ENCODE peak calls at places on chromosomes 12 and 14, in nine cellular contexts. W is natural killer cell treated with Interleukin-12 subunit alpha and Interleukin-12 subunit beta and Interleukin-15 and Interleukin-18, amount 100 ng/mL, for 72 hours; O is lung microvascular endothelial cell; Y is GM06990; G is T follicular helper cell; I is esophagus squamous epithelium; R is activated gamma-delta T cell treated with Interleukin-2 at 50 U/mL for 16 hours; F is HT-29; A is H1. E is an unnamed sample.

GRCh38 chr12:119786539-119786938 is 90.6 kb downstream of the CIT start:
- DNase-seq in W (no peak), O (no peak), Y (no peak), G (no peak), I (no peak), R (no peak), F (no peak), A (no peak), E (no peak)

GRCh38 chr14:100619382-100620305 is 32.4 kb upstream of the BEGAIN start:
- DNase-seq in W (peak), O (no peak), Y (no peak), G (no peak), I (no peak), R (no peak), F (no peak), A (no peak), E (no peak)

GRCh38 chr14:70317969-70318634 is 41.4 kb downstream of the COX16 start:
- DNase-seq in W (no peak), O (peak), Y (no peak), G (no peak), I (no peak), R (no peak), F (peak), A (no peak), E (peak)

GRCh38 chr14:77094672-77095284 is 3.3 kb upstream of the CIPC start:
- DNase-seq in W (peak), O (peak), Y (peak), G (peak), I (no peak), R (peak), F (peak), A (peak), E (peak)

GRCh38 chr12:17992002-17992656 is 97.9 kb downstream of the RERGL start:
- DNase-seq in W (no peak), O (peak), Y (no peak), G (no peak), I (no peak), R (no peak), F (peak), A (no peak), E (peak)

GRCh38 chr14:60317609-60318008 is 68.6 kb downstream of the PPM1A start:
- DNase-seq in W (no peak), O (peak), Y (no peak), G (no peak), I (no peak), R (no peak), F (no peak), A (no peak), E (no peak)

GRCh38 chr14:105765893-105766614 is 239.7 kb downstream of the TMEM121 start:
- DNase-seq in W (no peak), O (no peak), Y (no peak), G (no peak), I (no peak), R (no peak), F (no peak), A (no peak), E (no peak)

GRCh38 chr14:96586921-96587822 is 85.0 kb downstream of the PAPOLA start:
- DNase-seq in W (no peak), O (no peak), Y (no peak), G (no peak), I (no peak), R (no peak), F (no peak), A (no peak), E (no peak)

GRCh38 chr14:96225745-96226151 is 21.1 kb downstream of the BDKRB2 start:
- DNase-seq in W (no peak), O (no peak), Y (no peak), G (no peak), I (no peak), R (no peak), F (no peak), A (peak), E (peak)

GRCh38 chr14:46988312-46988711 is 336.7 kb upstream of the RPL10L start:
- DNase-seq in W (no peak), O (no peak), Y (no peak), G (no peak), I (no peak), R (no peak), F (no peak), A (no peak), E (no peak)

GRCh38 chr12:51639361-51639760 is 48.3 kb downstream of the SCN8A start:
- DNase-seq in W (no peak), O (no peak), Y (no peak), G (no peak), I (no peak), R (no peak), F (no peak), A (no peak), E (no peak)

GRCh38 chr14:98984719-98985041 is 287.3 kb downstream of the BCL11B start:
- DNase-seq in W (no peak), O (no peak), Y (no peak), G (peak), I (no peak), R (peak), F (no peak), A (no peak), E (no peak)

GRCh38 chr12:127174881-127175280 is 1092.1 kb upstream of the TMEM132C start:
- DNase-seq in W (no peak), O (no peak), Y (no peak), G (no peak), I (no peak), R (no peak), F (no peak), A (no peak), E (no peak)

GRCh38 chr12:74922642-74923041 is 287.0 kb downstream of the KCNC2 start:
- DNase-seq in W (no peak), O (no peak), Y (no peak), G (no peak), I (no peak), R (no peak), F (no peak), A (no peak), E (no peak)

GRCh38 chr12:12019881-12020280 is 50.9 kb upstream of the BCL2L14 start:
- DNase-seq in W (no peak), O (no peak), Y (no peak), G (no peak), I (no peak), R (no peak), F (no peak), A (peak), E (no peak)

GRCh38 chr12:66453837-66454236 is 151.5 kb downstream of the HELB start:
- DNase-seq in W (no peak), O (no peak), Y (no peak), G (no peak), I (no peak), R (no peak), F (no peak), A (no peak), E (no peak)

GRCh38 chr14:75821828-75822521 is 159.8 kb downstream of the TGFB3 start:
- DNase-seq in W (no peak), O (no peak), Y (no peak), G (no peak), I (no peak), R (no peak), F (peak), A (no peak), E (peak)

GRCh38 chr14:99430491-99430890 is 50.2 kb downstream of the SETD3 start:
- DNase-seq in W (no peak), O (peak), Y (no peak), G (peak), I (no peak), R (peak), F (peak), A (peak), E (no peak)

GRCh38 chr14:74586681-74587362 is 25.2 kb downstream of the LTBP2 start:
- DNase-seq in W (no peak), O (peak), Y (no peak), G (no peak), I (no peak), R (no peak), F (no peak), A (no peak), E (no peak)

GRCh38 chr14:34710744-34711143 is 3.6 kb downstream of the CFL2 start:
- DNase-seq in W (no peak), O (no peak), Y (no peak), G (no peak), I (no peak), R (no peak), F (no peak), A (no peak), E (no peak)

GRCh38 chr14:99322731-99323599 is 51.0 kb upstream of the BCL11B start:
- DNase-seq in W (no peak), O (no peak), Y (no peak), G (no peak), I (no peak), R (no peak), F (no peak), A (no peak), E (no peak)

GRCh38 chr12:19646599-19646998 is 207.3 kb downstream of the AEBP2 start:
- DNase-seq in W (no peak), O (no peak), Y (no peak), G (no peak), I (no peak), R (no peak), F (no peak), A (no peak), E (no peak)

GRCh38 chr12:85266391-85266790 is 13.6 kb upstream of the ALX1 start:
- DNase-seq in W (no peak), O (no peak), Y (no peak), G (no peak), I (no peak), R (no peak), F (no peak), A (no peak), E (no peak)